ENCODE peak calls at places on chromosomes 2 and 18, in six cellular contexts. One of them, this sample, is unnamed.

GRCh38 chr2:39981877-39982276 is 202.8 kb upstream of the THUMPD2 start:
- DNase-seq in sciatic nerve: no peak
- DNase-seq in D341Med: peak; percentile 52
- DNase-seq in ovary: peak; percentile 20
- DNase-seq in naive B cell: no peak
- DNase-seq in NCI-H2029 treated with DMSO at 0.1 percent for 48 hours: peak; percentile 82
- DNase-seq in this sample: no peak

GRCh38 chr2:187302619-187303018 is 145.4 kb downstream of the CALCRL start:
- DNase-seq in NCI-H2029 treated with DMSO at 0.1 percent for 48 hours: no peak
- DNase-seq in sciatic nerve: no peak
- DNase-seq in ovary: no peak
- DNase-seq in D341Med: no peak
- DNase-seq in naive B cell: no peak
- DNase-seq in this sample: no peak

GRCh38 chr2:223383315-223383714 is 218.8 kb downstream of the SCG2 start:
- DNase-seq in ovary: no peak
- DNase-seq in NCI-H2029 treated with DMSO at 0.1 percent for 48 hours: no peak
- DNase-seq in D341Med: no peak
- DNase-seq in sciatic nerve: no peak
- DNase-seq in naive B cell: no peak
- DNase-seq in this sample: no peak

GRCh38 chr2:75389271-75389670 is 171.5 kb downstream of the EVA1A start:
- DNase-seq in naive B cell: peak; percentile 14
- DNase-seq in sciatic nerve: no peak
- DNase-seq in D341Med: no peak
- DNase-seq in NCI-H2029 treated with DMSO at 0.1 percent for 48 hours: no peak
- DNase-seq in ovary: no peak
- DNase-seq in this sample: no peak

GRCh38 chr2:85318222-85319182 is 9.3 kb downstream of the TGOLN2 start:
- DNase-seq in D341Med: no peak
- DNase-seq in ovary: no peak
- DNase-seq in NCI-H2029 treated with DMSO at 0.1 percent for 48 hours: no peak
- DNase-seq in sciatic nerve: no peak
- DNase-seq in naive B cell: no peak
- DNase-seq in this sample: no peak

GRCh38 chr2:196404276-196404675 is 232.9 kb upstream of the STK17B start:
- DNase-seq in naive B cell: no peak
- DNase-seq in ovary: no peak
- DNase-seq in NCI-H2029 treated with DMSO at 0.1 percent for 48 hours: no peak
- DNase-seq in sciatic nerve: no peak
- DNase-seq in D341Med: no peak
- DNase-seq in this sample: no peak

GRCh38 chr2:163462993-163463392 is 272.8 kb downstream of the FIGN start:
- DNase-seq in sciatic nerve: no peak
- DNase-seq in naive B cell: no peak
- DNase-seq in D341Med: no peak
- DNase-seq in NCI-H2029 treated with DMSO at 0.1 percent for 48 hours: no peak
- DNase-seq in ovary: no peak
- DNase-seq in this sample: no peak

GRCh38 chr2:120600786-120601185 is 134.9 kb upstream of the GLI2 start:
- DNase-seq in naive B cell: no peak
- DNase-seq in D341Med: no peak
- DNase-seq in sciatic nerve: no peak
- DNase-seq in NCI-H2029 treated with DMSO at 0.1 percent for 48 hours: no peak
- DNase-seq in ovary: no peak
- DNase-seq in this sample: no peak

GRCh38 chr2:209525834-209526281 is 102.0 kb downstream of the MAP2 start:
- DNase-seq in naive B cell: no peak
- DNase-seq in NCI-H2029 treated with DMSO at 0.1 percent for 48 hours: no peak
- DNase-seq in D341Med: no peak
- DNase-seq in sciatic nerve: no peak
- DNase-seq in ovary: no peak
- DNase-seq in this sample: no peak

GRCh38 chr2:231685349-231686191 is 22.8 kb upstream of the PTMA start:
- DNase-seq in sciatic nerve: no peak
- DNase-seq in ovary: no peak
- DNase-seq in naive B cell: no peak
- DNase-seq in NCI-H2029 treated with DMSO at 0.1 percent for 48 hours: no peak
- DNase-seq in D341Med: no peak
- DNase-seq in this sample: peak; percentile 97

GRCh38 chr2:68352651-68353386 is 12.3 kb upstream of the PLEK start:
- DNase-seq in naive B cell: no peak
- DNase-seq in D341Med: no peak
- DNase-seq in ovary: no peak
- DNase-seq in NCI-H2029 treated with DMSO at 0.1 percent for 48 hours: no peak
- DNase-seq in sciatic nerve: no peak
- DNase-seq in this sample: no peak

GRCh38 chr2:104872866-104873688 is 19.2 kb downstream of the POU3F3 start:
- DNase-seq in D341Med: peak; percentile 77
- DNase-seq in NCI-H2029 treated with DMSO at 0.1 percent for 48 hours: no peak
- DNase-seq in sciatic nerve: no peak
- DNase-seq in ovary: no peak
- DNase-seq in naive B cell: peak; percentile 63
- DNase-seq in this sample: peak; percentile 95

GRCh38 chr2:192700934-192701333 is 506.2 kb upstream of the TMEFF2 start:
- DNase-seq in ovary: no peak
- DNase-seq in sciatic nerve: no peak
- DNase-seq in naive B cell: no peak
- DNase-seq in D341Med: no peak
- DNase-seq in NCI-H2029 treated with DMSO at 0.1 percent for 48 hours: no peak
- DNase-seq in this sample: no peak

GRCh38 chr2:29420999-29421856 is 306.0 kb downstream of the CLIP4 start:
- DNase-seq in ovary: no peak
- DNase-seq in D341Med: no peak
- DNase-seq in NCI-H2029 treated with DMSO at 0.1 percent for 48 hours: peak; percentile 15
- DNase-seq in naive B cell: no peak
- DNase-seq in sciatic nerve: no peak
- DNase-seq in this sample: no peak

GRCh38 chr2:230330725-230331124 is 3.7 kb downstream of the SP140L start:
- DNase-seq in sciatic nerve: no peak
- DNase-seq in naive B cell: no peak
- DNase-seq in NCI-H2029 treated with DMSO at 0.1 percent for 48 hours: no peak
- DNase-seq in ovary: no peak
- DNase-seq in D341Med: no peak
- DNase-seq in this sample: no peak

GRCh38 chr18:77608807-77609206 is 359.2 kb downstream of the GALR1 start:
- DNase-seq in D341Med: no peak
- DNase-seq in sciatic nerve: no peak
- DNase-seq in NCI-H2029 treated with DMSO at 0.1 percent for 48 hours: no peak
- DNase-seq in ovary: no peak
- DNase-seq in naive B cell: no peak
- DNase-seq in this sample: no peak

GRCh38 chr18:48740068-48740440 is 201.2 kb downstream of the CTIF start:
- DNase-seq in NCI-H2029 treated with DMSO at 0.1 percent for 48 hours: no peak
- DNase-seq in D341Med: no peak
- DNase-seq in ovary: peak; percentile 46
- DNase-seq in sciatic nerve: no peak
- DNase-seq in naive B cell: no peak
- DNase-seq in this sample: no peak

GRCh38 chr2:10568721-10569432 is 120.8 kb upstream of the ODC1 start:
- DNase-seq in D341Med: no peak
- DNase-seq in ovary: no peak
- DNase-seq in sciatic nerve: no peak
- DNase-seq in naive B cell: no peak
- DNase-seq in NCI-H2029 treated with DMSO at 0.1 percent for 48 hours: no peak
- DNase-seq in this sample: no peak

GRCh38 chr2:239351687-239352086 is 49.1 kb downstream of the HDAC4 start:
- DNase-seq in naive B cell: no peak
- DNase-seq in sciatic nerve: no peak
- DNase-seq in NCI-H2029 treated with DMSO at 0.1 percent for 48 hours: no peak
- DNase-seq in D341Med: no peak
- DNase-seq in ovary: no peak
- DNase-seq in this sample: no peak

GRCh38 chr2:203453858-203454451 is 81.1 kb downstream of the RAPH1 start:
- DNase-seq in naive B cell: peak; percentile 9
- DNase-seq in sciatic nerve: no peak
- DNase-seq in NCI-H2029 treated with DMSO at 0.1 percent for 48 hours: peak; percentile 57
- DNase-seq in D341Med: peak; percentile 51
- DNase-seq in ovary: no peak
- DNase-seq in this sample: peak; percentile 78

GRCh38 chr2:221969087-221969829 is 329.5 kb downstream of the PAX3 start:
- DNase-seq in naive B cell: no peak
- DNase-seq in ovary: no peak
- DNase-seq in D341Med: peak; percentile 50
- DNase-seq in sciatic nerve: no peak
- DNase-seq in NCI-H2029 treated with DMSO at 0.1 percent for 48 hours: no peak
- DNase-seq in this sample: peak; percentile 60

GRCh38 chr2:165176780-165177179 is 27.1 kb downstream of the SCN3A start:
- DNase-seq in sciatic nerve: no peak
- DNase-seq in D341Med: no peak
- DNase-seq in NCI-H2029 treated with DMSO at 0.1 percent for 48 hours: no peak
- DNase-seq in naive B cell: no peak
- DNase-seq in ovary: no peak
- DNase-seq in this sample: peak; percentile 29

GRCh38 chr18:48766025-48766424 is 184.7 kb downstream of the SMAD7 start:
- DNase-seq in naive B cell: no peak
- DNase-seq in ovary: no peak
- DNase-seq in sciatic nerve: no peak
- DNase-seq in D341Med: no peak
- DNase-seq in NCI-H2029 treated with DMSO at 0.1 percent for 48 hours: no peak
- DNase-seq in this sample: no peak

GRCh38 chr2:220580113-220580512 is 952.7 kb downstream of the SLC4A3 start:
- DNase-seq in sciatic nerve: no peak
- DNase-seq in NCI-H2029 treated with DMSO at 0.1 percent for 48 hours: no peak
- DNase-seq in naive B cell: no peak
- DNase-seq in D341Med: no peak
- DNase-seq in ovary: no peak
- DNase-seq in this sample: no peak

GRCh38 chr2:51919395-51919794 is 887.5 kb upstream of the NRXN1 start:
- DNase-seq in ovary: no peak
- DNase-seq in NCI-H2029 treated with DMSO at 0.1 percent for 48 hours: no peak
- DNase-seq in D341Med: no peak
- DNase-seq in naive B cell: no peak
- DNase-seq in sciatic nerve: no peak
- DNase-seq in this sample: no peak

GRCh38 chr2:223937535-223937934 is 7.6 kb downstream of the WDFY1 start:
- DNase-seq in sciatic nerve: no peak
- DNase-seq in NCI-H2029 treated with DMSO at 0.1 percent for 48 hours: no peak
- DNase-seq in D341Med: no peak
- DNase-seq in ovary: no peak
- DNase-seq in naive B cell: no peak
- DNase-seq in this sample: no peak

GRCh38 chr2:26020214-26020613 is 13.7 kb upstream of the RAB10 start:
- DNase-seq in sciatic nerve: no peak
- DNase-seq in naive B cell: no peak
- DNase-seq in D341Med: no peak
- DNase-seq in ovary: no peak
- DNase-seq in NCI-H2029 treated with DMSO at 0.1 percent for 48 hours: no peak
- DNase-seq in this sample: no peak

GRCh38 chr2:85888020-85888744 is 608 bp downstream of the ST3GAL5 start:
- DNase-seq in naive B cell: no peak
- DNase-seq in ovary: peak; percentile 35
- DNase-seq in sciatic nerve: no peak
- DNase-seq in NCI-H2029 treated with DMSO at 0.1 percent for 48 hours: no peak
- DNase-seq in D341Med: peak; percentile 46
- DNase-seq in this sample: peak; percentile 62

GRCh38 chr2:73611867-73612266 is 30.4 kb downstream of the NAT8 start:
- DNase-seq in sciatic nerve: no peak
- DNase-seq in ovary: no peak
- DNase-seq in D341Med: no peak
- DNase-seq in naive B cell: no peak
- DNase-seq in NCI-H2029 treated with DMSO at 0.1 percent for 48 hours: no peak
- DNase-seq in this sample: no peak

GRCh38 chr2:36819090-36819711 is 122.7 kb downstream of the VIT start:
- DNase-seq in naive B cell: no peak
- DNase-seq in NCI-H2029 treated with DMSO at 0.1 percent for 48 hours: no peak
- DNase-seq in D341Med: no peak
- DNase-seq in ovary: no peak
- DNase-seq in sciatic nerve: no peak
- DNase-seq in this sample: no peak

GRCh38 chr2:10285578-10286198 is 17.0 kb upstream of the HPCAL1 start:
- DNase-seq in D341Med: no peak
- DNase-seq in NCI-H2029 treated with DMSO at 0.1 percent for 48 hours: no peak
- DNase-seq in sciatic nerve: peak; percentile 84
- DNase-seq in ovary: no peak
- DNase-seq in naive B cell: no peak
- DNase-seq in this sample: peak; percentile 94

GRCh38 chr2:127208313-127208712 is 11.8 kb downstream of the CYP27C1 start:
- DNase-seq in sciatic nerve: no peak
- DNase-seq in NCI-H2029 treated with DMSO at 0.1 percent for 48 hours: peak; percentile 36
- DNase-seq in naive B cell: no peak
- DNase-seq in ovary: no peak
- DNase-seq in D341Med: peak; percentile 82
- DNase-seq in this sample: no peak

GRCh38 chr2:132391381-132391780 is 25.2 kb upstream of the GPR39 start:
- DNase-seq in D341Med: no peak
- DNase-seq in sciatic nerve: no peak
- DNase-seq in ovary: no peak
- DNase-seq in NCI-H2029 treated with DMSO at 0.1 percent for 48 hours: no peak
- DNase-seq in naive B cell: no peak
- DNase-seq in this sample: no peak

GRCh38 chr2:7639476-7639875 is 722.3 kb downstream of the RNF144A start:
- DNase-seq in D341Med: no peak
- DNase-seq in naive B cell: no peak
- DNase-seq in sciatic nerve: no peak
- DNase-seq in ovary: no peak
- DNase-seq in NCI-H2029 treated with DMSO at 0.1 percent for 48 hours: no peak
- DNase-seq in this sample: no peak

GRCh38 chr2:203998195-203998804 is 61.7 kb downstream of the ICOS start:
- DNase-seq in D341Med: no peak
- DNase-seq in ovary: no peak
- DNase-seq in naive B cell: no peak
- DNase-seq in NCI-H2029 treated with DMSO at 0.1 percent for 48 hours: no peak
- DNase-seq in sciatic nerve: no peak
- DNase-seq in this sample: no peak

GRCh38 chr18:60910534-60910933 is 422.7 kb upstream of the CDH20 start:
- DNase-seq in D341Med: no peak
- DNase-seq in ovary: no peak
- DNase-seq in sciatic nerve: no peak
- DNase-seq in NCI-H2029 treated with DMSO at 0.1 percent for 48 hours: no peak
- DNase-seq in naive B cell: no peak
- DNase-seq in this sample: no peak

GRCh38 chr18:22463076-22463475 is 45.4 kb upstream of the CTAGE1 start:
- DNase-seq in NCI-H2029 treated with DMSO at 0.1 percent for 48 hours: no peak
- DNase-seq in ovary: no peak
- DNase-seq in D341Med: no peak
- DNase-seq in naive B cell: no peak
- DNase-seq in sciatic nerve: no peak
- DNase-seq in this sample: no peak

GRCh38 chr2:102301867-102302362 is 9.4 kb upstream of the IL1RL1 start:
- DNase-seq in sciatic nerve: no peak
- DNase-seq in ovary: no peak
- DNase-seq in NCI-H2029 treated with DMSO at 0.1 percent for 48 hours: no peak
- DNase-seq in D341Med: no peak
- DNase-seq in naive B cell: peak; percentile 1
- DNase-seq in this sample: no peak